ENCODE peak calls at places on chromosomes 4 and X, in four cellular contexts. B is substantia nigra; M is stimulated activated naive CD8-positive, alpha-beta T cell treated with anti-CD3 and anti-CD28 coated beads, Interleukin-15, Interleukin-2, amounts not matched to agents 100 U/mL and 50 U/mL, for 24 hours; F is cardiac fibroblast. W is an unnamed sample.

GRCh38 chr4:120443111-120443510 is 376.5 kb upstream of the MAD2L1 start:
- DNase-seq in M (no peak), F (peak), B (no peak), W (no peak)

GRCh38 chr4:103098746-103099421 is 750 bp downstream of the BDH2 start:
- DNase-seq in M (no peak), B (no peak), F (peak), W (no peak)

GRCh38 chr4:151541438-151542071 is 132.6 kb downstream of the FHIP1A start:
- DNase-seq in M (no peak), F (peak), B (no peak), W (no peak)

GRCh38 chr4:174713821-174714220 is 115.2 kb downstream of the GLRA3 start:
- DNase-seq in B (no peak), F (no peak), M (no peak), W (no peak)

GRCh38 chr4:48196758-48197504 is 62.9 kb upstream of the TXK start:
- DNase-seq in F (no peak), B (no peak), M (no peak), W (no peak)

GRCh38 chrX:44698328-44698727 is 145.5 kb upstream of the DUSP21 start:
- DNase-seq in B (no peak), F (no peak), M (no peak), W (no peak)

GRCh38 chr4:186241616-186242015 is 14.3 kb downstream of the KLKB1 start:
- DNase-seq in B (no peak), M (no peak), F (no peak), W (no peak)

GRCh38 chrX:120604359-120604782 is 470 bp downstream of the MCTS1 start:
- DNase-seq in M (peak), F (peak), B (no peak), W (no peak)

GRCh38 chr4:152780267-152780811 is 585 bp downstream of the ARFIP1 start:
- DNase-seq in F (peak), M (no peak), B (no peak), W (peak)

GRCh38 chr4:106353786-106354185 is 14.8 kb downstream of the GIMD1 start:
- DNase-seq in F (peak), B (no peak), M (no peak), W (no peak)

GRCh38 chr4:140071806-140072205 is 82.2 kb downstream of the MAML3 start:
- DNase-seq in M (peak), B (no peak), F (peak), W (no peak)

GRCh38 chr4:155578726-155579385 is 87.8 kb upstream of the GUCY1A1 start:
- DNase-seq in F (no peak), B (no peak), M (no peak), W (no peak)

GRCh38 chr4:41517747-41518146 is 20.2 kb upstream of the LIMCH1 start:
- DNase-seq in B (no peak), F (no peak), M (no peak), W (no peak)

GRCh38 chrX:1883772-1884171 is 268.9 kb downstream of the ASMT start:
- DNase-seq in M (no peak), F (no peak), B (no peak), W (no peak)

GRCh38 chr4:25021206-25021605 is 9.5 kb downstream of the LGI2 start:
- DNase-seq in B (no peak), F (no peak), M (no peak), W (no peak)

W was measured in C1 segment of cervical spinal cord.